ENCODE peak calls at places on chromosomes 5 and 9, in five cellular contexts. K is fibroblast of pulmonary artery, U is EL, A is myocyte, G is caudate nucleus. D is an unnamed sample.

GRCh38 chr9:91424403-91425176 is 958 bp upstream of the NFIL3 start:
- DNase-seq in K (peak; percentile 91), U (peak; percentile 84), A (peak; percentile 71), G (peak; percentile 45), D (peak; percentile 98)

GRCh38 chr9:87567566-87567965 is 69.9 kb downstream of the DAPK1 start:
- DNase-seq in K (peak; percentile 61), U (peak; percentile 29), A (peak; percentile 49), G (no peak), D (no peak)

GRCh38 chr9:117303643-117304230 is 111.1 kb downstream of the ASTN2 start:
- DNase-seq in K (no peak), U (no peak), A (peak; percentile 5), G (no peak), D (no peak)

GRCh38 chr5:33423018-33423630 is 17.6 kb upstream of the TARS1 start:
- DNase-seq in K (peak; percentile 76), U (peak; percentile 52), A (peak; percentile 32), G (no peak), D (no peak)

GRCh38 chr9:79944991-79945390 is 373.2 kb downstream of the TLE4 start:
- DNase-seq in K (no peak), U (no peak), A (no peak), G (no peak), D (no peak)

GRCh38 chr9:78724896-78725295 is 428.0 kb downstream of the PSAT1 start:
- DNase-seq in K (no peak), U (no peak), A (no peak), G (no peak), D (no peak)

GRCh38 chr5:177434437-177434836 is 8.0 kb downstream of the GRK6 start:
- DNase-seq in K (no peak), U (no peak), A (no peak), G (no peak), D (no peak)

GRCh38 chr9:32554107-32554506 is 1.7 kb upstream of the TOPORS start:
- DNase-seq in K (peak; percentile 60), U (peak; percentile 5), A (no peak), G (no peak), D (no peak)

GRCh38 chr5:118115791-118116190 is 872.6 kb downstream of the DTWD2 start:
- DNase-seq in K (no peak), U (peak; percentile 69), A (no peak), G (no peak), D (no peak)

GRCh38 chr5:115573133-115573532 is 28.6 kb upstream of the FEM1C start:
- DNase-seq in K (peak; percentile 59), U (peak; percentile 88), A (peak; percentile 69), G (no peak), D (no peak)

GRCh38 chr5:33166971-33167370 is 273.8 kb upstream of the TARS1 start:
- DNase-seq in K (no peak), U (no peak), A (no peak), G (no peak), D (no peak)

GRCh38 chr5:86679529-86679928 is 61.8 kb downstream of the COX7C start:
- DNase-seq in K (peak; percentile 86), U (peak; percentile 45), A (peak; percentile 48), G (no peak), D (no peak)

GRCh38 chr5:124995451-124995850 is 249.0 kb upstream of the ZNF608 start:
- DNase-seq in K (peak; percentile 82), U (peak; percentile 41), A (no peak), G (no peak), D (no peak)

GRCh38 chr5:160655717-160656116 is 196.3 kb downstream of the ATP10B start:
- DNase-seq in K (no peak), U (no peak), A (no peak), G (no peak), D (no peak)

GRCh38 chr5:14450055-14450524 is 131.5 kb upstream of the OTULINL start:
- DNase-seq in K (peak; percentile 97), U (peak; percentile 96), A (peak; percentile 75), G (no peak), D (no peak)

GRCh38 chr9:94082956-94083355 is 1.3 kb upstream of the PTPDC1 start:
- DNase-seq in K (peak; percentile 52), U (no peak), A (no peak), G (no peak), D (peak; percentile 57)

GRCh38 chr5:148952097-148952828 is 110.6 kb downstream of the SH3TC2 start:
- DNase-seq in K (no peak), U (no peak), A (no peak), G (no peak), D (no peak)

GRCh38 chr9:79568337-79569084 is 3.3 kb upstream of the TLE4 start:
- DNase-seq in K (no peak), U (no peak), A (no peak), G (no peak), D (peak; percentile 7)

GRCh38 chr9:93814561-93814960 is 140.6 kb downstream of the BARX1 start:
- DNase-seq in K (no peak), U (no peak), A (no peak), G (no peak), D (peak; percentile 80)

GRCh38 chr9:128706045-128706444 is 3.7 kb downstream of the PKN3 start:
- DNase-seq in K (no peak), U (no peak), A (no peak), G (no peak), D (no peak)

GRCh38 chr5:169071-169727 is 22.1 kb upstream of the LRRC14B start:
- DNase-seq in K (peak; percentile 88), U (peak; percentile 99), A (no peak), G (no peak), D (no peak)

GRCh38 chr5:179146277-179146676 is 86.1 kb downstream of the ZNF354C start:
- DNase-seq in K (no peak), U (no peak), A (no peak), G (no peak), D (no peak)

GRCh38 chr9:8855046-8855445 is 1055.5 kb upstream of the DMAC1 start:
- DNase-seq in K (peak; percentile 31), U (no peak), A (no peak), G (no peak), D (no peak)

GRCh38 chr9:69672828-69673640 is 863 bp upstream of the APBA1 start:
- DNase-seq in K (peak; percentile 89), U (peak; percentile 92), A (peak; percentile 91), G (peak; percentile 73), D (no peak)

GRCh38 chr5:126757713-126758357 is 19.1 kb upstream of the LMNB1 start:
- DNase-seq in K (no peak), U (no peak), A (no peak), G (no peak), D (no peak)

GRCh38 chr5:169923988-169924387 is 56.3 kb downstream of the INSYN2B start:
- DNase-seq in K (no peak), U (no peak), A (peak; percentile 25), G (no peak), D (no peak)

GRCh38 chr5:93342563-93343061 is 238.4 kb downstream of the NR2F1-AS1 start:
- DNase-seq in K (no peak), U (no peak), A (peak; percentile 41), G (no peak), D (no peak)

GRCh38 chr5:88251048-88251711 is 17.5 kb downstream of the TMEM161B start:
- DNase-seq in K (peak; percentile 11), U (peak; percentile 25), A (no peak), G (no peak), D (no peak)

GRCh38 chr9:114231218-114232090 is 76.1 kb downstream of the COL27A1 start:
- DNase-seq in K (no peak), U (peak; percentile 17), A (no peak), G (no peak), D (no peak)

GRCh38 chr5:96771395-96771794 is 36.4 kb downstream of the ERAP1 start:
- DNase-seq in K (no peak), U (no peak), A (no peak), G (no peak), D (no peak)

GRCh38 chr9:134992755-134993124 is 75.0 kb upstream of the FCN1 start:
- DNase-seq in K (no peak), U (no peak), A (no peak), G (no peak), D (no peak)

GRCh38 chr9:13140843-13141592 is 138.5 kb downstream of the MPDZ start:
- DNase-seq in K (peak; percentile 11), U (peak; percentile 1), A (no peak), G (no peak), D (no peak)

GRCh38 chr5:35198681-35199080 is 31.6 kb downstream of the PRLR start:
- DNase-seq in K (peak; percentile 21), U (peak; percentile 25), A (peak; percentile 18), G (no peak), D (no peak)

GRCh38 chr5:45521067-45521466 is 175.1 kb downstream of the HCN1 start:
- DNase-seq in K (peak; percentile 29), U (no peak), A (no peak), G (no peak), D (no peak)

GRCh38 chr5:2617461-2617860 is 134.0 kb downstream of the IRX2 start:
- DNase-seq in K (no peak), U (no peak), A (no peak), G (no peak), D (peak; percentile 75)

GRCh38 chr5:125928663-125929062 is 494.5 kb upstream of the GRAMD2B start:
- DNase-seq in K (peak; percentile 15), U (peak; percentile 16), A (no peak), G (no peak), D (no peak)

D was measured in esophagus muscularis mucosa.